ENCODE peak calls at places on chromosomes 16 and 17, in four cellular contexts. One of them, this sample, is unnamed.

GRCh38 chr17:45834471-45835396 is 9.9 kb upstream of the SPPL2C start:
- DNase-seq in fibroblast of villous mesenchyme: no peak
- DNase-seq in AG04450: no peak
- DNase-seq in endothelial cell of umbilical vein: no peak
- DNase-seq in this sample: no peak

GRCh38 chr16:69241911-69242310 is 54.9 kb downstream of the SNTB2 start:
- DNase-seq in fibroblast of villous mesenchyme: no peak
- DNase-seq in AG04450: peak; percentile 39
- DNase-seq in endothelial cell of umbilical vein: no peak
- DNase-seq in this sample: no peak

GRCh38 chr16:228151-228855 is 946 bp downstream of the LUC7L start:
- DNase-seq in fibroblast of villous mesenchyme: peak; percentile 23
- DNase-seq in AG04450: no peak
- DNase-seq in endothelial cell of umbilical vein: no peak
- DNase-seq in this sample: no peak

GRCh38 chr17:50283246-50283645 is 9.0 kb downstream of the TMEM92 start:
- DNase-seq in fibroblast of villous mesenchyme: no peak
- DNase-seq in AG04450: no peak
- DNase-seq in endothelial cell of umbilical vein: no peak
- DNase-seq in this sample: no peak

GRCh38 chr16:23310744-23311143 is 8.6 kb downstream of the SCNN1B start:
- DNase-seq in fibroblast of villous mesenchyme: no peak
- DNase-seq in AG04450: no peak
- DNase-seq in endothelial cell of umbilical vein: no peak
- DNase-seq in this sample: no peak

GRCh38 chr16:11318817-11319216 is 26.4 kb upstream of the RMI2 start:
- DNase-seq in fibroblast of villous mesenchyme: no peak
- DNase-seq in AG04450: no peak
- DNase-seq in endothelial cell of umbilical vein: no peak
- DNase-seq in this sample: no peak

GRCh38 chr17:13498184-13498583 is 103.5 kb downstream of the HS3ST3A1 start:
- DNase-seq in fibroblast of villous mesenchyme: no peak
- DNase-seq in AG04450: no peak
- DNase-seq in endothelial cell of umbilical vein: no peak
- DNase-seq in this sample: no peak

GRCh38 chr16:3553138-3553923 is 23.9 kb downstream of the NLRC3 start:
- DNase-seq in fibroblast of villous mesenchyme: no peak
- DNase-seq in AG04450: no peak
- DNase-seq in endothelial cell of umbilical vein: no peak
- DNase-seq in this sample: no peak

GRCh38 chr16:77662241-77662640 is 60.1 kb upstream of the NUDT7 start:
- DNase-seq in fibroblast of villous mesenchyme: no peak
- DNase-seq in AG04450: no peak
- DNase-seq in endothelial cell of umbilical vein: no peak
- DNase-seq in this sample: no peak

GRCh38 chr17:81287741-81288430 is 7.2 kb downstream of the SLC38A10 start:
- DNase-seq in fibroblast of villous mesenchyme: no peak
- DNase-seq in AG04450: no peak
- DNase-seq in endothelial cell of umbilical vein: no peak
- DNase-seq in this sample: no peak

GRCh38 chr17:66426397-66427033 is 124.1 kb downstream of the PRKCA start:
- DNase-seq in fibroblast of villous mesenchyme: peak; percentile 35
- DNase-seq in AG04450: no peak
- DNase-seq in endothelial cell of umbilical vein: no peak
- DNase-seq in this sample: no peak